ENCODE peak calls at places on chromosomes 16 and 17, in seven cellular contexts. N is gastrocnemius medialis, A is mammary epithelial cell, K is heart left ventricle, Q is MM.1S, R is Caco-2, B is esophagus squamous epithelium. S is an unnamed sample. For H3K27me3 and H3K4me1, the result is how much of the 10 kb centered on the place peaks cover.

GRCh38 chr16:7334801-7335560 is 2.3 kb downstream of the RBFOX1 start:
- DNase-seq in Q (no peak), R (no peak), B (no peak), A (no peak), N (peak), K (no peak), S (no peak)

GRCh38 chr16:86060381-86061317 is 161.7 kb downstream of the IRF8 start:
- DNase-seq in R (no peak), K (no peak), Q (no peak), B (no peak), A (no peak), N (no peak), S (no peak)

GRCh38 chr16:12016166-12016947 is 39.8 kb downstream of the SNX29 start:
- DNase-seq in R (no peak), N (no peak), B (no peak), A (peak), K (no peak), Q (no peak), S (no peak)

GRCh38 chr16:26177438-26177837 is 485.7 kb downstream of the HS3ST4 start:
- DNase-seq in N (no peak), K (no peak), A (no peak), B (no peak), Q (no peak), R (no peak), S (no peak)

GRCh38 chr16:67708368-67708771 is 10.7 kb downstream of the GFOD2 start:
- DNase-seq in N (peak), B (no peak), Q (no peak), K (no peak), R (no peak), A (peak), S (no peak)

GRCh38 chr16:87874639-87875472 is 5.5 kb upstream of the SLC7A5 start:
- DNase-seq in K (no peak), A (no peak), N (no peak), B (no peak), Q (no peak), R (peak), S (no peak)

GRCh38 chr17:78535285-78536197 is 41.7 kb downstream of the DNAH17 start:
- DNase-seq in K (no peak), B (no peak), Q (no peak), R (no peak), A (peak), N (no peak), S (peak)

GRCh38 chr17:45722161-45722560 is 62.0 kb upstream of the CRHR1 start:
- DNase-seq in B (no peak), Q (no peak), A (no peak), N (no peak), K (no peak), R (peak), S (no peak)

GRCh38 chr16:67336646-67337045 is 10.0 kb downstream of the LRRC36 start:
- DNase-seq in B (no peak), K (no peak), A (peak), N (no peak), Q (no peak), R (no peak), S (no peak)

GRCh38 chr17:76955191-76955590 is 87.0 kb downstream of the MGAT5B start:
- DNase-seq in B (no peak), Q (no peak), R (no peak), N (no peak), K (peak), A (no peak), S (no peak)

GRCh38 chr17:79714129-79714528 is 16.6 kb upstream of the ENPP7 start:
- DNase-seq in K (no peak), Q (no peak), N (no peak), R (no peak), B (no peak), A (no peak), S (no peak)

GRCh38 chr17:79160980-79161621 is 86.5 kb downstream of the ENGASE start:
- DNase-seq in R (no peak), B (no peak), N (no peak), Q (peak), A (no peak), K (no peak), S (peak)

GRCh38 chr17:16486373-16487250 is 5.4 kb downstream of the LRRC75A start:
- DNase-seq in R (no peak), K (peak), N (peak), A (peak), Q (no peak), B (no peak), S (no peak)

GRCh38 chr16:51522902-51523301 is 371.8 kb upstream of the SALL1 start:
- DNase-seq in K (no peak), Q (no peak), B (no peak), A (no peak), N (no peak), R (no peak), S (no peak)

GRCh38 chr16:56789360-56789759 is 59.4 kb downstream of the NUP93 start:
- DNase-seq in R (peak), B (no peak), K (no peak), Q (peak), N (no peak), A (peak), S (no peak)

GRCh38 chr17:4587803-4588202 is 3.5 kb downstream of the SMTNL2 start:
- DNase-seq in K (peak), R (no peak), N (no peak), B (no peak), Q (no peak), A (no peak), S (no peak)

GRCh38 chr16:17273142-17273561 is 197.6 kb downstream of the XYLT1 start:
- DNase-seq in A (peak), N (no peak), R (peak), K (no peak), B (no peak), Q (no peak), S (no peak)

GRCh38 chr16:12516621-12517309 is 286.9 kb downstream of the CPPED1 start:
- DNase-seq in B (no peak), N (no peak), R (no peak), K (no peak), Q (no peak), A (no peak), S (no peak)

GRCh38 chr16:75341934-75342811 is 90.7 kb upstream of the BCAR1 start:
- DNase-seq in N (no peak), A (peak), R (peak), Q (no peak), B (no peak), K (no peak), S (no peak)

GRCh38 chr16:15865742-15866141 is 8.9 kb upstream of the MYH11 start:
- DNase-seq in A (no peak), N (no peak), K (no peak), R (no peak), Q (no peak), B (no peak), S (no peak)

GRCh38 chr16:3434373-3434772 is 8.9 kb downstream of the ZNF597 start:
- DNase-seq in A (no peak), R (no peak), N (no peak), B (no peak), K (no peak), Q (peak), S (no peak)

GRCh38 chr17:38403491-38403890 is 24.8 kb upstream of the ARHGAP23 start:
- DNase-seq in K (no peak), A (no peak), B (no peak), R (peak), N (no peak), Q (no peak), S (no peak)

GRCh38 chr17:9356488-9356911 is 219.1 kb downstream of the STX8 start:
- DNase-seq in R (no peak), Q (no peak), B (no peak), K (no peak), A (no peak), N (peak), S (no peak)

GRCh38 chr17:51745993-51746392 is 412.5 kb downstream of the CA10 start:
- DNase-seq in N (no peak), B (no peak), Q (no peak), K (no peak), A (peak), R (no peak), S (no peak)

GRCh38 chr17:58153046-58153445 is 4.9 kb downstream of the OR4D1 start:
- DNase-seq in Q (peak), R (no peak), A (no peak), B (no peak), K (no peak), N (no peak), S (peak)

GRCh38 chr16:71775949-71776348 is 32.7 kb downstream of the AP1G1 start:
- DNase-seq in K (no peak), N (no peak), Q (peak), R (no peak), A (no peak), B (no peak), S (no peak)

GRCh38 chr16:73277066-73277465 is 229.1 kb upstream of the ZFHX3 start:
- DNase-seq in K (no peak), N (no peak), R (no peak), B (no peak), Q (no peak), A (no peak), S (no peak)

GRCh38 chr17:17729620-17730249 is 48.5 kb downstream of the RAI1 start:
- DNase-seq in A (no peak), N (no peak), R (peak), K (no peak), Q (peak), B (no peak), S (no peak)

GRCh38 chr17:65100316-65101140 is 36.6 kb upstream of the RGS9 start:
- DNase-seq in R (peak), A (peak), Q (peak), N (peak), K (peak), B (peak), S (peak)

GRCh38 chr16:47204736-47205499 is 61.2 kb upstream of the NETO2 start:
- DNase-seq in A (no peak), B (no peak), N (no peak), K (no peak), Q (no peak), R (no peak), S (no peak)

GRCh38 chr16:63938661-63939060 is 1183.2 kb downstream of the CDH11 start:
- DNase-seq in K (no peak), Q (no peak), B (no peak), A (peak), N (no peak), R (no peak), S (no peak)

GRCh38 chr16:89199241-89200123 is 855 bp downstream of the SLC22A31 start:
- DNase-seq in R (no peak), N (no peak), Q (no peak), K (no peak), B (no peak), A (no peak), S (no peak)

GRCh38 chr16:89195521-89196171 is 4.7 kb downstream of the SLC22A31 start:
- DNase-seq in Q (no peak), R (no peak), A (no peak), N (no peak), K (peak), B (no peak), S (no peak)

GRCh38 chr16:89198417-89199240 is 1.7 kb downstream of the SLC22A31 start:
- DNase-seq in A (no peak), Q (no peak), B (no peak), N (no peak), R (no peak), K (peak), S (no peak)

GRCh38 chr16:89197033-89197632 is 3.2 kb downstream of the SLC22A31 start:
- DNase-seq in K (peak), B (no peak), Q (no peak), R (no peak), N (no peak), A (no peak), S (no peak)

GRCh38 chr16:89197633-89198416 is 2.5 kb downstream of the SLC22A31 start:
- DNase-seq in R (no peak), A (no peak), B (no peak), Q (no peak), K (peak), N (no peak), S (no peak)
- H3K27me3 ChIP-seq in R (under half), A (under half), B (under half), Q (under half), K (under half), N (under half), S (under half)

GRCh38 chr17:27477050-27477647 is 20.9 kb downstream of the KSR1 start:
- DNase-seq in K (no peak), R (no peak), B (no peak), Q (no peak), A (no peak), N (no peak), S (no peak)
- H3K4me1 ChIP-seq in K (under half), R (under half), B (under half), Q (under half), A (under half), N (under half), S (half or more)

GRCh38 chr16:82382521-82382920 is 212.5 kb upstream of the MPHOSPH6 start:
- DNase-seq in A (no peak), N (no peak), K (no peak), R (no peak), Q (no peak), B (no peak), S (no peak)
- H3K27me3 ChIP-seq in A (under half), N (under half), K (under half), R (under half), Q (under half), B (under half), S (under half)

GRCh38 chr16:83723901-83724300 is 83.9 kb upstream of the HSBP1 start:
- DNase-seq in B (no peak), N (no peak), A (no peak), R (no peak), K (no peak), Q (no peak), S (no peak)

GRCh38 chr16:83720981-83721380 is 86.8 kb upstream of the HSBP1 start:
- DNase-seq in A (no peak), N (no peak), R (no peak), Q (no peak), K (no peak), B (no peak), S (no peak)

GRCh38 chr16:83723244-83723643 is 84.5 kb upstream of the HSBP1 start:
- DNase-seq in K (no peak), Q (no peak), A (no peak), R (no peak), N (peak), B (no peak), S (no peak)

GRCh38 chr16:83720213-83720612 is 87.6 kb upstream of the HSBP1 start:
- DNase-seq in Q (no peak), N (no peak), K (no peak), A (no peak), B (no peak), R (no peak), S (no peak)

GRCh38 chr16:83722501-83723183 is 85.1 kb upstream of the HSBP1 start:
- DNase-seq in R (no peak), N (peak), B (no peak), K (no peak), Q (no peak), A (no peak), S (no peak)
- H3K4me1 ChIP-seq in R (under half), N (under half), B (under half), K (under half), Q (under half), A (under half), S (under half)

GRCh38 chr17:49996495-49997255 is 1.7 kb upstream of the DLX3 start:
- DNase-seq in R (peak), A (no peak), Q (peak), N (no peak), K (no peak), B (no peak), S (no peak)

GRCh38 chr17:49996121-49996494 is 1.1 kb upstream of the DLX3 start:
- DNase-seq in A (no peak), N (no peak), K (no peak), B (no peak), Q (no peak), R (no peak), S (no peak)

GRCh38 chr17:49997256-49997735 is 2.3 kb upstream of the DLX3 start:
- DNase-seq in N (no peak), A (no peak), B (no peak), Q (no peak), R (no peak), K (no peak), S (no peak)

GRCh38 chr17:49998836-49999511 is 4.0 kb upstream of the DLX3 start:
- DNase-seq in A (no peak), Q (no peak), R (no peak), K (no peak), N (no peak), B (no peak), S (no peak)

GRCh38 chr17:49997773-49998703 is 3.0 kb upstream of the DLX3 start:
- DNase-seq in N (peak), A (peak), B (no peak), K (peak), R (peak), Q (peak), S (peak)
- H3K27me3 ChIP-seq in N (half or more), A (under half), B (under half), K (half or more), R (under half), Q (half or more), S (half or more)

S was measured in CD4-positive, alpha-beta memory T cell.